ENCODE peak calls at places on chromosomes 4 and X, in six cellular contexts. One of them, this sample, is unnamed.
A peak's percentile ranks its signal among the peaks of the same experiment; 100 is the strongest.

GRCh38 chr4:823093-823760 is 2.7 kb downstream of the CPLX1 start:
- DNase-seq in naive thymus-derived CD8-positive, alpha-beta T cell: no peak
- DNase-seq in tibial nerve: no peak
- DNase-seq in prostate gland: no peak
- DNase-seq in stomach: no peak
- DNase-seq in AG04450: no peak
- DNase-seq in this sample: peak; percentile 13

GRCh38 chr4:48049483-48049882 is 32.9 kb downstream of the NIPAL1 start:
- DNase-seq in naive thymus-derived CD8-positive, alpha-beta T cell: no peak
- DNase-seq in tibial nerve: no peak
- DNase-seq in prostate gland: no peak
- DNase-seq in stomach: no peak
- DNase-seq in AG04450: no peak
- DNase-seq in this sample: no peak

GRCh38 chrX:11363069-11363594 is 69.9 kb downstream of the AMELX start:
- DNase-seq in naive thymus-derived CD8-positive, alpha-beta T cell: no peak
- DNase-seq in tibial nerve: no peak
- DNase-seq in prostate gland: no peak
- DNase-seq in stomach: no peak
- DNase-seq in AG04450: no peak
- DNase-seq in this sample: peak; percentile 9

GRCh38 chr4:12036450-12036849 is 607.8 kb upstream of the HS3ST1 start:
- DNase-seq in naive thymus-derived CD8-positive, alpha-beta T cell: no peak
- DNase-seq in tibial nerve: no peak
- DNase-seq in prostate gland: no peak
- DNase-seq in stomach: no peak
- DNase-seq in AG04450: no peak
- DNase-seq in this sample: no peak

GRCh38 chrX:134624046-134624430 is 34.2 kb downstream of the PLAC1 start:
- DNase-seq in naive thymus-derived CD8-positive, alpha-beta T cell: no peak
- DNase-seq in tibial nerve: no peak
- DNase-seq in prostate gland: no peak
- DNase-seq in stomach: no peak
- DNase-seq in AG04450: no peak
- DNase-seq in this sample: no peak

GRCh38 chr4:128782076-128782715 is 27.3 kb upstream of the JADE1 start:
- DNase-seq in naive thymus-derived CD8-positive, alpha-beta T cell: peak; percentile 40
- DNase-seq in tibial nerve: no peak
- DNase-seq in prostate gland: no peak
- DNase-seq in stomach: peak; percentile 46
- DNase-seq in AG04450: no peak
- DNase-seq in this sample: peak; percentile 66

GRCh38 chr4:94158883-94159282 is 48.8 kb upstream of the SMARCAD1 start:
- DNase-seq in naive thymus-derived CD8-positive, alpha-beta T cell: no peak
- DNase-seq in tibial nerve: no peak
- DNase-seq in prostate gland: no peak
- DNase-seq in stomach: no peak
- DNase-seq in AG04450: no peak
- DNase-seq in this sample: no peak

GRCh38 chr4:87006531-87007344 is 71.9 kb downstream of the AFF1 start:
- DNase-seq in naive thymus-derived CD8-positive, alpha-beta T cell: peak; percentile 88
- DNase-seq in tibial nerve: peak; percentile 83
- DNase-seq in prostate gland: peak; percentile 93
- DNase-seq in stomach: peak; percentile 95
- DNase-seq in AG04450: peak; percentile 87
- DNase-seq in this sample: peak; percentile 95

GRCh38 chr4:25883565-25883964 is 20.8 kb upstream of the SEL1L3 start:
- DNase-seq in naive thymus-derived CD8-positive, alpha-beta T cell: no peak
- DNase-seq in tibial nerve: no peak
- DNase-seq in prostate gland: no peak
- DNase-seq in stomach: no peak
- DNase-seq in AG04450: no peak
- DNase-seq in this sample: no peak

GRCh38 chrX:31420711-31421151 is 348.9 kb upstream of the FTHL17 start:
- DNase-seq in naive thymus-derived CD8-positive, alpha-beta T cell: no peak
- DNase-seq in tibial nerve: no peak
- DNase-seq in prostate gland: no peak
- DNase-seq in stomach: no peak
- DNase-seq in AG04450: no peak
- DNase-seq in this sample: no peak

GRCh38 chrX:150203249-150203647 is 159.9 kb upstream of the MAMLD1 start:
- DNase-seq in naive thymus-derived CD8-positive, alpha-beta T cell: no peak
- DNase-seq in tibial nerve: no peak
- DNase-seq in prostate gland: no peak
- DNase-seq in stomach: no peak
- DNase-seq in AG04450: no peak
- DNase-seq in this sample: no peak

GRCh38 chr4:186942745-186943606 is 219.3 kb upstream of the FAT1 start:
- DNase-seq in naive thymus-derived CD8-positive, alpha-beta T cell: no peak
- DNase-seq in tibial nerve: no peak
- DNase-seq in prostate gland: no peak
- DNase-seq in stomach: no peak
- DNase-seq in AG04450: no peak
- DNase-seq in this sample: peak; percentile 64

GRCh38 chrX:13590914-13591313 is 21.5 kb downstream of the EGFL6 start:
- DNase-seq in naive thymus-derived CD8-positive, alpha-beta T cell: no peak
- DNase-seq in tibial nerve: no peak
- DNase-seq in prostate gland: no peak
- DNase-seq in stomach: no peak
- DNase-seq in AG04450: no peak
- DNase-seq in this sample: no peak

This sample was measured in mucosa of descending colon.